ENCODE peak calls at places on chromosomes 3 and 15, in nine cellular contexts. G is fibroblast of lung; I is hepatocyte; M is GM23248; E is Panc1; U is colonic mucosa; N is prostate gland; Z is CD8-positive, alpha-beta memory T cell; V is cardiac muscle cell. L is an unnamed sample. For H3K9me3, the result is how much of the 10 kb centered on the place peaks cover.

GRCh38 chr3:99909714-99910508 is 92.2 kb downstream of the CMSS1 start:
- DNase-seq in I (peak), V (no peak), E (no peak), G (peak), U (no peak), M (peak), N (no peak), Z (no peak), L (peak)

GRCh38 chr15:71610991-71611720 is 199.2 kb upstream of the NR2E3 start:
- DNase-seq in I (no peak), N (no peak), Z (no peak), U (no peak), E (no peak), G (no peak), V (no peak), M (peak), L (no peak)

GRCh38 chr3:42306499-42306898 is 40.5 kb upstream of the CCK start:
- DNase-seq in U (no peak), V (no peak), I (no peak), M (no peak), G (no peak), E (no peak), N (no peak), Z (no peak), L (no peak)

GRCh38 chr3:124217542-124217941 is 225.6 kb upstream of the ROPN1 start:
- DNase-seq in G (peak), U (peak), V (peak), N (no peak), I (peak), Z (no peak), E (no peak), M (peak), L (peak)

GRCh38 chr15:51071609-51072008 is 23.1 kb downstream of the TNFAIP8L3 start:
- DNase-seq in M (no peak), N (no peak), U (no peak), I (no peak), V (no peak), G (no peak), Z (no peak), E (no peak), L (no peak)

GRCh38 chr15:41894791-41895463 is 1.1 kb upstream of the SPTBN5 start:
- DNase-seq in E (no peak), N (peak), I (peak), V (no peak), M (peak), G (peak), Z (peak), U (peak), L (peak)

GRCh38 chr3:196569003-196569516 is 600 bp downstream of the FBXO45 start:
- DNase-seq in E (no peak), N (peak), G (peak), V (no peak), Z (peak), U (peak), M (peak), I (peak), L (peak)

GRCh38 chr3:162666835-162667234 is 1170.2 kb downstream of the OTOL1 start:
- DNase-seq in V (no peak), M (no peak), I (no peak), E (no peak), Z (no peak), G (no peak), U (no peak), N (no peak), L (no peak)

GRCh38 chr3:194333981-194334320 is 17.2 kb downstream of the CPN2 start:
- DNase-seq in U (no peak), Z (no peak), I (no peak), M (peak), E (no peak), G (no peak), N (no peak), V (no peak), L (no peak)

GRCh38 chr15:63595688-63596087 is 1.5 kb upstream of the FBXL22 start:
- DNase-seq in N (no peak), V (no peak), G (no peak), M (no peak), I (no peak), E (no peak), U (no peak), Z (no peak), L (no peak)
- H3K27ac ChIP-seq in N (peak), V (no peak), G (no peak), M (no peak), I (peak), E (no peak), U (no peak), Z (no peak), L (no peak)

GRCh38 chr15:95247068-95247984 is 1016.0 kb downstream of the MCTP2 start:
- DNase-seq in G (peak), E (peak), Z (no peak), U (no peak), I (peak), N (peak), V (no peak), M (peak), L (peak)
- H3K9me3 ChIP-seq in G (under half), E (under half), Z (under half), U (under half), I (under half), N (under half), V (under half), M (under half), L (under half)

DNA sequence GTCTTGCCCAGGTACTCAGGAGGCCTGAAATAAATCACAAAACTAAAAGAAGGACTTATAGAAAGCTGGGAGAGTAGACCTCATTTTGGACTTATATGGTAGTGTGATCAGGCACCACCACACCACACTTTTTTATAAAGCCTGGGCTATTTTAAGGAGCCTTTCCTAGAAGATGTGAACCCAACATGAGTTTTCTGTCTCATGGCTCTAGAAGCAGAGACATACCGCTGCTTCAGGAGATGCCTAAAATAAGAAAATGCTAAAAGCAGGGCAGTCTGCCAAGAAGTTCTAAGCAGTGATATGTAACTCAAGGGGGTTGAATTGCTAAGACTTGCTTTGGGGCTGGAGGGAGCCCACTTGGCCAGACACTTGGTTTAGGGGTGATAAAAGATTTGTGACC is 49.6 kb downstream of the SUMF1 start:
- DNase-seq in I (no peak), M (peak), Z (no peak), U (no peak), N (peak), V (peak), E (no peak), G (peak), L (no peak)
- H3K27ac ChIP-seq in I (no peak), M (peak), Z (no peak), U (no peak), N (no peak), V (no peak), E (no peak), G (peak), L (peak)

GRCh38 chr3:44734646-44735168 is 5.3 kb downstream of the ZNF501 start:
- DNase-seq in M (no peak), N (no peak), U (no peak), G (no peak), I (no peak), Z (no peak), E (no peak), V (no peak), L (no peak)
- H3K9me3 ChIP-seq in M (under half), N (under half), U (under half), G (under half), I (under half), Z (half or more), E (under half), V (under half), L (half or more)

GRCh38 chr3:40969341-40969740 is 230.0 kb upstream of the CTNNB1 start:
- DNase-seq in V (no peak), U (no peak), I (no peak), G (no peak), Z (no peak), M (no peak), E (no peak), N (no peak), L (no peak)
- H3K27ac ChIP-seq in V (no peak), U (no peak), I (no peak), G (no peak), Z (no peak), M (no peak), E (no peak), N (no peak), L (no peak)

GRCh38 chr15:25070357-25070963 is 115.7 kb downstream of the SNRPN start:
- DNase-seq in M (no peak), I (no peak), G (no peak), Z (no peak), U (no peak), V (no peak), E (no peak), N (no peak), L (no peak)
- H3K9me3 ChIP-seq in M (under half), I (half or more), G (half or more), Z (half or more), U (under half), V (under half), E (half or more), N (under half), L (half or more)

GRCh38 chr15:58114812-58115211 is 23.4 kb upstream of the AQP9 start:
- DNase-seq in V (no peak), M (no peak), G (no peak), N (no peak), U (no peak), Z (no peak), I (no peak), E (no peak), L (no peak)

GRCh38 chr15:58110999-58111717 is 27.0 kb upstream of the AQP9 start:
- DNase-seq in G (no peak), M (no peak), Z (no peak), E (no peak), U (no peak), N (no peak), V (no peak), I (no peak), L (no peak)

GRCh38 chr15:58114388-58114787 is 23.8 kb upstream of the AQP9 start:
- DNase-seq in I (no peak), M (no peak), E (no peak), U (no peak), G (no peak), N (no peak), V (no peak), Z (no peak), L (no peak)

GRCh38 chr15:58109419-58109818 is 28.8 kb upstream of the AQP9 start:
- DNase-seq in I (no peak), M (no peak), N (no peak), V (no peak), E (no peak), Z (no peak), G (no peak), U (no peak), L (no peak)

DNA sequence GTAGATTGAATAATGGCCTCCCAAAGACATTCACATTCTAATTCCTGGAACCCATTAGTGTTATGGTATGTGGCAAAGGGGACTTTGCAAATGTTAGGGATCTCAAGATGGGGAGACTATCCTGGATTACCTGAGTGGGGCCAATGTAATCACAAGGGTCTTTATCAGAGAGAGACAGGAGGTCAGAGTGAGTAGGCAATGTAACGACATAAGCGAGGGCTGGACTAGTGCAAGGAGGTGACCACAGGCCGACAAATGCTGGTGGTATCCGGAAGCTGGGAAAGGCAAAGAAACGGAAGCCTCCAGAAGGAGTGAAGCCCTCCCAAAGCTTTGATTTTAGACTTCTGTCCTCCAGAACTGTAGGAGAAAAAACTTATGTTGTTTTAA is 26.5 kb upstream of the AQP9 start:
- DNase-seq in I (no peak), U (no peak), M (no peak), E (no peak), Z (no peak), G (no peak), N (no peak), V (no peak), L (no peak)
- H3K27ac ChIP-seq in I (no peak), U (no peak), M (no peak), E (no peak), Z (peak), G (no peak), N (no peak), V (no peak), L (no peak)

DNA sequence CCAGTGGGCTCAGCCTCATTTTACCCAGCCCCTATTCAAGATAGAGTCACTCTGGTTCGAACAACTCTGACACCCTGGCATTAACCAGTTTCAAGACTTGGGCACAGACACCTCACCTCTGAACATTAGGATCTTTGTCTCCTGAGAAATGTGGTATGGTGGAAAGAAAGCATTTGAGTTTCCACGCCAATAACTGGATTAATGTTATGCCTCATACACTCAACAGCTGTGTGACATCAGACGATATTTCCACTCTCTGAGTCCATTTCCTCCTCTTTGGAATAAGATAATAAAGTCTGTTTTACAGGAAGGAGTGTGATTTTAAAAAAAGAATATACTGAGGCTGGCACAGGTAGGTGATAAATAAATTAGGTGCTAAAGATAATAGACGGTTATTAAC is 121.3 kb upstream of the CHL1 start:
- DNase-seq in U (no peak), Z (no peak), E (no peak), I (no peak), M (peak), G (no peak), N (no peak), V (no peak), L (no peak)
- H3K9me3 ChIP-seq in U (under half), Z (under half), E (under half), I (under half), M (under half), G (under half), N (under half), V (under half), L (under half)

GRCh38 chr3:158522737-158523136 is 48.3 kb upstream of the MLF1 start:
- DNase-seq in Z (no peak), N (no peak), E (no peak), I (no peak), U (no peak), V (no peak), G (peak), M (peak), L (peak)
- H3K27ac ChIP-seq in Z (no peak), N (no peak), E (no peak), I (no peak), U (no peak), V (no peak), G (no peak), M (no peak), L (no peak)